ENCODE peak calls at places on chromosomes 16 and 17, in ten cellular contexts. T is endothelial cell; K is GM23338; U is GM23248; N is stimulated activated CD4-positive, alpha-beta T cell treated with anti-CD3 and anti-CD28 coated beads, Interleukin-12 subunit alpha, Interleukin-12 subunit beta, amount 100 ng/mL, for 4 hours; J is effector memory CD4-positive, alpha-beta T cell; X is heart left ventricle; Y is ecto neural progenitor cell; G is lower lobe of right lung; E is kidney glomerular epithelial cell. Z is an unnamed sample.

GRCh38 chr17:17729620-17730249 is 48.5 kb downstream of the RAI1 start:
- DNase-seq in T (peak), K (peak), U (no peak), N (peak), J (peak), X (no peak), Y (no peak), G (no peak), E (no peak), Z (no peak)

GRCh38 chr16:87441886-87442580 is 49.9 kb downstream of the MAP1LC3B start:
- DNase-seq in T (no peak), K (no peak), U (peak), N (no peak), J (no peak), X (no peak), Y (no peak), G (no peak), E (no peak), Z (no peak)

GRCh38 chr17:1977583-1978395 is 47.3 kb downstream of the RTN4RL1 start:
- DNase-seq in T (no peak), K (peak), U (no peak), N (no peak), J (no peak), X (no peak), Y (no peak), G (no peak), E (no peak), Z (no peak)

GRCh38 chr16:57600048-57600835 is 28.2 kb upstream of the ADGRG1 start:
- DNase-seq in T (peak), K (peak), U (peak), N (peak), J (no peak), X (peak), Y (peak), G (peak), E (peak), Z (no peak)

GRCh38 chr16:47143329-47143676 is 442 bp downstream of the NETO2 start:
- DNase-seq in T (peak), K (peak), U (peak), N (peak), J (peak), X (no peak), Y (peak), G (peak), E (peak), Z (peak)

GRCh38 chr16:14095883-14096551 is 24.9 kb downstream of the MRTFB start:
- DNase-seq in T (no peak), K (no peak), U (no peak), N (no peak), J (no peak), X (no peak), Y (no peak), G (no peak), E (no peak), Z (no peak)

GRCh38 chr16:48558269-48558915 is 51.6 kb downstream of the N4BP1 start:
- DNase-seq in T (no peak), K (no peak), U (peak), N (no peak), J (no peak), X (no peak), Y (no peak), G (no peak), E (no peak), Z (no peak)

GRCh38 chr17:2055494-2056220 is 754 bp downstream of the HIC1 start:
- DNase-seq in T (peak), K (no peak), U (peak), N (no peak), J (no peak), X (peak), Y (peak), G (no peak), E (no peak), Z (no peak)

GRCh38 chr17:77476006-77476405 is 335.2 kb downstream of the SEC14L1 start:
- DNase-seq in T (no peak), K (no peak), U (peak), N (no peak), J (no peak), X (no peak), Y (no peak), G (no peak), E (no peak), Z (no peak)

GRCh38 chr17:2595736-2596135 is 2.3 kb downstream of the PAFAH1B1 start:
- DNase-seq in T (no peak), K (no peak), U (peak), N (no peak), J (no peak), X (no peak), Y (no peak), G (no peak), E (no peak), Z (no peak)

GRCh38 chr17:75238684-75239191 is 22.7 kb downstream of the GGA3 start:
- DNase-seq in T (peak), K (peak), U (peak), N (peak), J (peak), X (peak), Y (peak), G (no peak), E (peak), Z (no peak)

GRCh38 chr17:72192409-72193192 is 71.8 kb downstream of the SOX9 start:
- DNase-seq in T (no peak), K (no peak), U (peak), N (no peak), J (no peak), X (peak), Y (no peak), G (no peak), E (peak), Z (no peak)

GRCh38 chr17:8056232-8056975 is 17.5 kb downstream of the ALOX15B start:
- DNase-seq in T (no peak), K (no peak), U (peak), N (no peak), J (no peak), X (peak), Y (no peak), G (peak), E (peak), Z (peak)

GRCh38 chr16:65698943-65699342 is 577.1 kb upstream of the CDH11 start:
- DNase-seq in T (no peak), K (no peak), U (peak), N (no peak), J (no peak), X (no peak), Y (no peak), G (no peak), E (no peak), Z (no peak)

GRCh38 chr16:65816556-65816955 is 549.9 kb upstream of the CDH5 start:
- DNase-seq in T (no peak), K (no peak), U (peak), N (no peak), J (no peak), X (no peak), Y (no peak), G (no peak), E (no peak), Z (no peak)

GRCh38 chr17:36779550-36779949 is 157.7 kb upstream of the LHX1 start:
- DNase-seq in T (no peak), K (no peak), U (no peak), N (no peak), J (no peak), X (no peak), Y (no peak), G (no peak), E (no peak), Z (no peak)

GRCh38 chr16:2160915-2161551 is 5.5 kb downstream of the TRAF7 start:
- DNase-seq in T (no peak), K (no peak), U (peak), N (no peak), J (no peak), X (peak), Y (no peak), G (no peak), E (no peak), Z (no peak)

GRCh38 chr17:81242421-81243332 is 3.6 kb downstream of the NDUFAF8 start:
- DNase-seq in T (no peak), K (no peak), U (no peak), N (no peak), J (no peak), X (no peak), Y (no peak), G (no peak), E (no peak), Z (no peak)

GRCh38 chr17:30716461-30717289 is 107.8 kb downstream of the CRLF3 start:
- DNase-seq in T (no peak), K (peak), U (peak), N (no peak), J (no peak), X (no peak), Y (peak), G (peak), E (no peak), Z (peak)

GRCh38 chr16:57192146-57192545 is 6.0 kb downstream of the RSPRY1 start:
- DNase-seq in T (no peak), K (no peak), U (no peak), N (no peak), J (no peak), X (no peak), Y (no peak), G (no peak), E (peak), Z (no peak)

GRCh38 chr17:51064061-51064735 is 56.5 kb downstream of the SPAG9 start:
- DNase-seq in T (no peak), K (no peak), U (peak), N (no peak), J (no peak), X (no peak), Y (no peak), G (no peak), E (peak), Z (no peak)

GRCh38 chr17:10109146-10109545 is 89.3 kb downstream of the GAS7 start:
- DNase-seq in T (no peak), K (no peak), U (no peak), N (no peak), J (no peak), X (no peak), Y (no peak), G (no peak), E (no peak), Z (no peak)

GRCh38 chr17:74740641-74741387 is 3.8 kb downstream of the RAB37 start:
- DNase-seq in T (no peak), K (no peak), U (no peak), N (no peak), J (no peak), X (no peak), Y (no peak), G (no peak), E (no peak), Z (no peak)

GRCh38 chr17:44383363-44383762 is 6.1 kb downstream of the ITGA2B start:
- DNase-seq in T (no peak), K (no peak), U (no peak), N (no peak), J (no peak), X (no peak), Y (no peak), G (no peak), E (no peak), Z (no peak)

GRCh38 chr17:10033449-10033848 is 128.4 kb upstream of the RCVRN start:
- DNase-seq in T (no peak), K (no peak), U (no peak), N (no peak), J (no peak), X (no peak), Y (peak), G (no peak), E (no peak), Z (no peak)

GRCh38 chr17:7223375-7223774 is 3.6 kb downstream of the ACADVL start:
- DNase-seq in T (no peak), K (no peak), U (no peak), N (no peak), J (no peak), X (no peak), Y (no peak), G (no peak), E (no peak), Z (no peak)